ENCODE peak calls at places on chromosomes 13 and 19, in seven cellular contexts. S is activated naive CD8-positive, alpha-beta T cell treated with anti-CD3 and anti-CD28 coated beads for 36 hours; O is mucosa of gallbladder; G is stimulated activated CD8-positive, alpha-beta memory T cell treated with anti-CD3 and anti-CD28 coated beads, Interleukin-7, amount 100 ng/mL, for 1 hour; I is pancreas; B is CD4-positive, alpha-beta memory T cell; J is NCI-H526. T is an unnamed sample.

GRCh38 chr19:39987596-39987995 is 9.3 kb upstream of the ZNF546 start:
- DNase-seq in B (no peak), I (no peak), S (no peak), O (no peak), G (no peak), J (no peak), T (no peak)

GRCh38 chr13:100129605-100130004 is 40.7 kb downstream of the PCCA start:
- DNase-seq in G (no peak), J (no peak), O (no peak), B (no peak), S (no peak), I (no peak), T (no peak)

GRCh38 chr19:4844348-4845179 is 13.1 kb upstream of the TICAM1 start:
- DNase-seq in J (peak), I (no peak), G (no peak), B (no peak), S (no peak), O (peak), T (no peak)

GRCh38 chr19:19406878-19407639 is 1.6 kb downstream of the GATAD2A start:
- DNase-seq in J (peak), B (peak), G (no peak), I (peak), S (peak), O (peak), T (peak)

GRCh38 chr13:92315265-92315664 is 911.3 kb upstream of the GPC6 start:
- DNase-seq in B (no peak), G (no peak), S (no peak), I (no peak), O (no peak), J (no peak), T (no peak)

GRCh38 chr19:17429661-17430101 is 9.8 kb downstream of the MVB12A start:
- DNase-seq in I (no peak), S (no peak), O (no peak), J (no peak), B (no peak), G (no peak), T (no peak)

GRCh38 chr13:40329682-40330485 is 336.6 kb downstream of the FOXO1 start:
- DNase-seq in S (no peak), O (no peak), I (no peak), B (no peak), J (no peak), G (no peak), T (no peak)

GRCh38 chr19:5839312-5840017 is at the start of gene FUT6:
- DNase-seq in S (no peak), G (no peak), J (no peak), B (no peak), I (no peak), O (no peak), T (no peak)

GRCh38 chr13:75635621-75636338 is at the start of gene LMO7:
- DNase-seq in I (peak), S (peak), J (peak), G (peak), O (peak), B (peak), T (no peak)

GRCh38 chr13:62110079-62110478 is 694.4 kb upstream of the PCDH20 start:
- DNase-seq in B (no peak), O (no peak), S (no peak), J (no peak), I (no peak), G (no peak), T (no peak)

GRCh38 chr13:65155861-65156260 is 2074.3 kb downstream of the PCDH9 start:
- DNase-seq in J (no peak), B (no peak), O (no peak), S (no peak), G (no peak), I (no peak), T (no peak)

GRCh38 chr13:28658796-28659610 is at the start of gene POMP:
- DNase-seq in O (peak), S (peak), G (peak), B (peak), J (peak), I (peak), T (peak)

GRCh38 chr13:59494151-59494550 is 669.6 kb downstream of the DIAPH3 start:
- DNase-seq in I (no peak), S (no peak), B (no peak), O (no peak), G (no peak), J (no peak), T (no peak)

GRCh38 chr19:933553-933882 is 7.7 kb downstream of the ARID3A start:
- DNase-seq in I (no peak), J (no peak), S (no peak), O (no peak), G (no peak), B (no peak), T (no peak)

GRCh38 chr13:114027826-114028225 is 54.0 kb upstream of the C13orf46 start:
- DNase-seq in B (no peak), I (no peak), J (peak), G (no peak), S (no peak), O (no peak), T (no peak)

GRCh38 chr19:2603320-2603719 is 99.2 kb downstream of the GNG7 start:
- DNase-seq in S (no peak), I (no peak), G (no peak), B (no peak), J (no peak), O (no peak), T (no peak)

T was measured in GF-D8.